ENCODE peak calls at places on chromosomes 1 and 21, in five cellular contexts. J is stimulated activated CD8-positive, alpha-beta memory T cell treated with anti-CD3 and anti-CD28 coated beads, Interleukin-4, amount 100 ng/mL, for 48 hours; H is activated naive CD8-positive, alpha-beta T cell treated with anti-CD3 and anti-CD28 coated beads for 36 hours; S is T follicular helper cell; W is activated naive CD4-positive, alpha-beta T cell. A is an unnamed sample.

GRCh38 chr1:67536957-67537646 is 106.9 kb upstream of the SERBP1 start:
- DNase-seq in J (no peak), H (no peak), S (no peak), W (no peak), A (no peak)

GRCh38 chr1:68131261-68131660 is 80.8 kb upstream of the DIRAS3 start:
- DNase-seq in J (no peak), H (no peak), S (no peak), W (no peak), A (no peak)

GRCh38 chr1:111920221-111921024 is 69.0 kb downstream of the KCND3 start:
- DNase-seq in J (no peak), H (no peak), S (no peak), W (no peak), A (no peak)

GRCh38 chr1:223706077-223706988 is 6.0 kb upstream of the CAPN2 start:
- DNase-seq in J (no peak), H (no peak), S (no peak), W (no peak), A (no peak)

GRCh38 chr1:235012436-235013210 is 116.0 kb downstream of the TOMM20 start:
- DNase-seq in J (no peak), H (no peak), S (no peak), W (no peak), A (no peak)

GRCh38 chr1:84117868-84118267 is 26.2 kb upstream of the PRKACB start:
- DNase-seq in J (no peak), H (no peak), S (no peak), W (no peak), A (no peak)

GRCh38 chr1:47646676-47647075 is 208.8 kb downstream of the FOXD2 start:
- DNase-seq in J (no peak), H (no peak), S (no peak), W (no peak), A (no peak)

GRCh38 chr21:39612233-39613028 is at the start of gene B3GALT5:
- DNase-seq in J (no peak), H (no peak), S (no peak), W (no peak), A (no peak)

GRCh38 chr1:178684111-178684510 is 40.9 kb upstream of the RALGPS2 start:
- DNase-seq in J (no peak), H (no peak), S (no peak), W (no peak), A (no peak)

GRCh38 chr1:167756760-167757405 is 35.1 kb downstream of the MPZL1 start:
- DNase-seq in J (no peak), H (no peak), S (no peak), W (no peak), A (no peak)

GRCh38 chr1:10800778-10801177 is 4.3 kb upstream of the CASZ1 start:
- DNase-seq in J (no peak), H (no peak), S (no peak), W (no peak), A (no peak)

GRCh38 chr1:168636200-168636599 is 59.8 kb downstream of the XCL1 start:
- DNase-seq in J (no peak), H (no peak), S (no peak), W (no peak), A (peak; percentile 24)

GRCh38 chr1:19684677-19685076 is 20.0 kb downstream of the HTR6 start:
- DNase-seq in J (no peak), H (no peak), S (no peak), W (no peak), A (no peak)

GRCh38 chr21:44517175-44517899 is 22.7 kb downstream of the KRTAP10-1 start:
- DNase-seq in J (peak; percentile 54), H (peak; percentile 33), S (no peak), W (no peak), A (peak; percentile 53)

GRCh38 chr1:17704176-17704575 is 51.0 kb upstream of the ACTL8 start:
- DNase-seq in J (no peak), H (no peak), S (no peak), W (no peak), A (no peak)

GRCh38 chr1:221712198-221712684 is 29.6 kb downstream of the DUSP10 start:
- DNase-seq in J (peak; percentile 40), H (peak; percentile 18), S (peak; percentile 46), W (no peak), A (peak; percentile 75)

GRCh38 chr1:27574871-27575831 is 28.8 kb downstream of the AHDC1 start:
- DNase-seq in J (no peak), H (no peak), S (no peak), W (no peak), A (peak; percentile 65)

A was measured in A549.